ENCODE peak calls at places on chromosomes 4 and X, in seven cellular contexts. Z is ovary, X is Peyer's patch, F is PC-3, T is IMR-90, V is lower lobe of right lung, A is testis. E is an unnamed sample. For H3K4me1, the result is how much of the 10 kb centered on the place peaks cover.

GRCh38 chr4:47930971-47931804 is 16.8 kb upstream of the NFXL1 start:
- DNase-seq in Z (no peak), X (peak), F (peak), T (peak), V (no peak), A (no peak), E (no peak)

GRCh38 chr4:90093526-90093925 is 33.7 kb upstream of the CCSER1 start:
- DNase-seq in Z (no peak), X (no peak), F (peak), T (no peak), V (no peak), A (no peak), E (no peak)

GRCh38 chr4:39941682-39942217 is 36.0 kb downstream of the PDS5A start:
- DNase-seq in Z (no peak), X (no peak), F (no peak), T (no peak), V (no peak), A (no peak), E (no peak)

GRCh38 chr4:88211473-88212252 is 53.2 kb upstream of the ABCG2 start:
- DNase-seq in Z (no peak), X (peak), F (peak), T (peak), V (no peak), A (peak), E (no peak)

GRCh38 chrX:41184312-41184711 is 99.1 kb downstream of the USP9X start:
- DNase-seq in Z (no peak), X (no peak), F (no peak), T (no peak), V (no peak), A (no peak), E (no peak)

GRCh38 chrX:103585421-103586313 is at the start of gene TCEAL4:
- DNase-seq in Z (peak), X (peak), F (peak), T (no peak), V (peak), A (peak), E (peak)

GRCh38 chr4:112378858-112379257 is 81.7 kb downstream of the ALPK1 start:
- DNase-seq in Z (no peak), X (no peak), F (no peak), T (no peak), V (no peak), A (no peak), E (no peak)

GRCh38 chr4:151247395-151247794 is 29.6 kb upstream of the PRSS48 start:
- DNase-seq in Z (no peak), X (no peak), F (no peak), T (no peak), V (no peak), A (no peak), E (no peak)

GRCh38 chr4:121484633-121485032 is 103.8 kb upstream of the QRFPR start:
- DNase-seq in Z (no peak), X (no peak), F (peak), T (peak), V (peak), A (peak), E (no peak)

GRCh38 chr4:141124224-141124623 is 9.0 kb downstream of the RNF150 start:
- DNase-seq in Z (no peak), X (no peak), F (no peak), T (no peak), V (no peak), A (no peak), E (no peak)

GRCh38 chr4:153927546-153927945 is 138.7 kb upstream of the SFRP2 start:
- DNase-seq in Z (no peak), X (no peak), F (no peak), T (no peak), V (no peak), A (no peak), E (no peak)

GRCh38 chrX:108091878-108092291 is 307 bp downstream of the ATG4A start:
- DNase-seq in Z (no peak), X (no peak), F (peak), T (no peak), V (no peak), A (no peak), E (no peak)

GRCh38 chr4:175739612-175740011 is 72.5 kb downstream of the GPM6A start:
- DNase-seq in Z (no peak), X (no peak), F (peak), T (no peak), V (no peak), A (no peak), E (no peak)

GRCh38 chr4:8580321-8581093 is at the start of gene GPR78:
- DNase-seq in Z (peak), X (no peak), F (peak), T (peak), V (peak), A (peak), E (peak)

GRCh38 chr4:85865256-85865655 is 390.3 kb downstream of the ARHGAP24 start:
- DNase-seq in Z (no peak), X (no peak), F (no peak), T (no peak), V (no peak), A (no peak), E (no peak)

DNA sequence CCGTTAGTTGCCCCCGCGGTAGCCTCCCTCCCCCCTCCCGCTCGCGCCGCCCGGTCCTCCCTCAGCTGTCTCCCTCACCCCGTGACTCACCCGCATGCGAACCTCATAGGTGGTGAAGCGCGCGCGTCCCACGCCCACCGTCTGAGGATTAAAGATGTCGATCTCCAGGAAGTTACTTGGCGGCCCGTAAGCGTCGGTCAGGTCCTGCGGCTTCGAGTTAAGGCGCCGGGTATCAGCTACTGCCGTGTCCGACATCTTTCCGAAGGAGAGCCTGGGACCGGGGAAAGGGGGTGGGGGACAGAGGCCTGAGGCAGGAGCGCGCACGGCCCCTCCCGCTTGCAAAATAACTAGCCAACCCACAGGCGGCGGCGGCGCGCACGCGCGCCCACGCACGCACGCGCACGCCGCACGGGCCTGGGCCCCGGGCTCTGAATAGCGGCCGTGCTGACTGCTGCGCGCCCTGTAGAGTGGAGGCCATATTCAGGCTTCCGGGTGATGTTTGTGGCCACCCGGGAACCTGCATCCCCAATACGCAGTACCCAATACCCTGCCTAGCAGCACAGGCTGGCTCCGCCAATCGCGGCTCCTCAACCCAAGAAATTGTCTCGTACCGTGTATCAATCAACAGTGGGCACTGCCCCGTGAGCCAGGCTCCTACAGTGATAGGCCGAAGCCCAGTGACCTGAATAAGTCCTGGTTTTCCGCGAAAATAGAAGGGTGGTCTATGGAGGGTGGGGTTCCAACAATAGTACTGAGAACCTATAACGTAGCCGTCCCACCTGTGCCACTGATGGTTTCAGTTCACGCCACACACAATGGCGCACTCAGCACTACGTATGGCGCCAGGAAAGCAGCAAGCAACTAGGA is at the start of gene SNX12:
- DNase-seq in Z (peak), X (peak), F (peak), T (peak), V (peak), A (peak), E (peak)
- H3K27ac ChIP-seq in Z (peak), X (peak), F (peak), T (peak), V (peak), A (peak), E (peak)

GRCh38 chrX:132875705-132876508 is 82.5 kb downstream of the HS6ST2 start:
- DNase-seq in Z (no peak), X (no peak), F (peak), T (no peak), V (no peak), A (no peak), E (no peak)
- H3K4me1 ChIP-seq in Z (under half), X (under half), F (under half), T (under half), V (under half), A (under half), E (under half)

GRCh38 chr4:7466904-7467303 is 32.2 kb upstream of the PSAPL1 start:
- DNase-seq in Z (no peak), X (no peak), F (no peak), T (no peak), V (no peak), A (no peak), E (no peak)
- H3K27ac ChIP-seq in Z (no peak), X (no peak), F (no peak), T (no peak), V (no peak), A (no peak), E (no peak)

GRCh38 chr4:139535228-139535851 is 20.7 kb downstream of the SETD7 start:
- DNase-seq in Z (no peak), X (no peak), F (no peak), T (no peak), V (no peak), A (no peak), E (no peak)

GRCh38 chr4:139534287-139534950 is 21.6 kb downstream of the SETD7 start:
- DNase-seq in Z (no peak), X (no peak), F (no peak), T (no peak), V (no peak), A (no peak), E (no peak)

GRCh38 chr4:139537292-139537691 is 18.7 kb downstream of the SETD7 start:
- DNase-seq in Z (no peak), X (no peak), F (no peak), T (no peak), V (no peak), A (no peak), E (no peak)

GRCh38 chr4:139532951-139533350 is 23.1 kb downstream of the SETD7 start:
- DNase-seq in Z (no peak), X (no peak), F (no peak), T (peak), V (no peak), A (no peak), E (no peak)

DNA sequence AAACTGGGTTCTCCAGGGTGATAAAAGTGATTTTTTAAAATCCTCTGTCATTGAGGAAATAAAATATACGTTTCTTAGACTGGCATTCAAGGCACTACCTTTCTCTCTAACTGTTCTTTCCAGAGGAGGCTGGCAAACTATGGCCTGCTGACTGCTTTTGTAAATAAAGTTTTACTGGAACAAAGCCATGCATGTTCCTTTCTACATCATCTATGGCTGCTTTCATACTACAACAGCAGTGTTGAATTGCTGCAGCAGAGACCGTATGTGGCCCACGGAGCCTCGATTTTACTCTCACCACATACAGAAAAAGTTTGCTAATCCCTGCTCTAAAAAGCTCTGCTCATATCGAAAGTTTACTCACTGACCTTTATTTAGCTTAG is 20.2 kb downstream of the SETD7 start:
- DNase-seq in Z (no peak), X (no peak), F (no peak), T (no peak), V (no peak), A (no peak), E (no peak)
- H3K4me1 ChIP-seq in Z (under half), X (under half), F (under half), T (under half), V (under half), A (under half), E (under half)

GRCh38 chr4:27217261-27217769 is 356.7 kb downstream of the STIM2 start:
- DNase-seq in Z (no peak), X (no peak), F (peak), T (peak), V (no peak), A (no peak), E (no peak)
- H3K27ac ChIP-seq in Z (no peak), X (no peak), F (peak), T (no peak), V (no peak), A (no peak), E (no peak)